ENCODE peak calls at places on chromosomes 2 and 18, in nine cellular contexts. U, P, Y, Q, X, C, R, E and D are unnamed samples.

GRCh38 chr2:216539791-216540241 is 41.2 kb downstream of the RPL37A start:
- DNase-seq in C (no peak), E (no peak), R (no peak), P (no peak), Q (peak), Y (no peak), X (no peak), U (peak), D (no peak)

GRCh38 chr2:144268036-144268678 is 251.8 kb downstream of the ZEB2 start:
- DNase-seq in P (no peak), E (no peak), Y (no peak), R (peak), U (no peak), X (no peak), Q (no peak), C (no peak), D (no peak)

GRCh38 chr18:47997338-47997780 is 66.9 kb upstream of the SMAD2 start:
- DNase-seq in Q (no peak), X (peak), U (no peak), P (no peak), C (no peak), Y (no peak), E (peak), R (peak), D (no peak)

GRCh38 chr18:73975266-73975665 is 172.4 kb downstream of the FBXO15 start:
- DNase-seq in Y (peak), X (no peak), R (no peak), U (no peak), C (no peak), P (peak), E (no peak), Q (no peak), D (peak)

GRCh38 chr2:64157792-64158191 is 13.6 kb upstream of the PELI1 start:
- DNase-seq in U (no peak), Y (no peak), E (peak), R (peak), X (no peak), C (no peak), Q (no peak), P (peak), D (no peak)

GRCh38 chr2:220365023-220365422 is 737.6 kb downstream of the SLC4A3 start:
- DNase-seq in R (peak), Y (peak), U (no peak), P (peak), C (no peak), E (no peak), Q (no peak), X (no peak), D (no peak)

GRCh38 chr2:7118606-7119503 is 201.6 kb downstream of the RNF144A start:
- DNase-seq in C (no peak), X (peak), E (no peak), R (peak), Q (no peak), P (peak), U (no peak), Y (no peak), D (no peak)

GRCh38 chr2:141379965-141380624 is 750.7 kb downstream of the LRP1B start:
- DNase-seq in C (no peak), X (no peak), P (no peak), R (no peak), Y (no peak), Q (no peak), E (no peak), U (no peak), D (no peak)

GRCh38 chr2:124585277-124585676 is 560.2 kb downstream of the CNTNAP5 start:
- DNase-seq in Q (no peak), P (no peak), R (no peak), X (no peak), E (no peak), U (no peak), C (no peak), Y (no peak), D (no peak)

GRCh38 chr2:215833531-215834162 is 179.7 kb downstream of the MREG start:
- DNase-seq in E (no peak), P (no peak), U (no peak), R (peak), Q (no peak), X (peak), Y (no peak), C (no peak), D (no peak)

GRCh38 chr2:12321886-12322285 is 394.9 kb upstream of the TRIB2 start:
- DNase-seq in Q (no peak), Y (no peak), X (no peak), C (no peak), U (no peak), P (peak), R (no peak), E (no peak), D (no peak)

GRCh38 chr18:68940754-68941153 is 142.9 kb downstream of the CCDC102B start:
- DNase-seq in E (no peak), C (no peak), X (no peak), U (no peak), P (no peak), Y (no peak), Q (no peak), R (no peak), D (no peak)

GRCh38 chr18:55833543-55833942 is 245.6 kb upstream of the TCF4 start:
- DNase-seq in R (peak), E (peak), P (peak), X (peak), U (no peak), Y (peak), Q (no peak), C (no peak), D (no peak)

GRCh38 chr2:235468978-235469694 is 24.7 kb upstream of the AGAP1 start:
- DNase-seq in X (peak), Q (peak), R (peak), P (peak), C (no peak), U (no peak), E (no peak), Y (peak), D (no peak)

GRCh38 chr2:212249451-212249850 is 289.2 kb downstream of the ERBB4 start:
- DNase-seq in E (no peak), Q (no peak), X (peak), R (peak), Y (peak), U (no peak), P (peak), C (no peak), D (no peak)

GRCh38 chr2:200369886-200370285 is 63.4 kb downstream of the SPATS2L start:
- DNase-seq in R (no peak), Q (no peak), E (peak), X (no peak), U (no peak), C (no peak), Y (no peak), P (no peak), D (no peak)

GRCh38 chr2:160432633-160433032 is 61.0 kb downstream of the RBMS1 start:
- DNase-seq in P (peak), U (no peak), E (peak), C (no peak), X (peak), Y (no peak), R (peak), Q (no peak), D (no peak)

GRCh38 chr2:85647823-85648526 is 20.0 kb downstream of the SFTPB start:
- DNase-seq in Y (no peak), E (no peak), Q (no peak), C (no peak), R (no peak), X (no peak), U (no peak), P (no peak), D (no peak)

GRCh38 chr2:43736637-43737036 is 37.2 kb upstream of the DYNC2LI1 start:
- DNase-seq in U (no peak), E (no peak), R (no peak), C (no peak), Y (no peak), P (no peak), Q (no peak), X (no peak), D (no peak)

GRCh38 chr2:43738257-43738656 is 35.6 kb upstream of the DYNC2LI1 start:
- DNase-seq in Y (no peak), X (no peak), U (no peak), P (no peak), C (no peak), Q (no peak), E (no peak), R (no peak), D (no peak)

GRCh38 chr2:43737855-43738254 is 36.0 kb upstream of the DYNC2LI1 start:
- DNase-seq in Y (no peak), X (no peak), C (no peak), Q (no peak), U (no peak), R (no peak), P (no peak), E (no peak), D (no peak)

GRCh38 chr2:43737097-43737854 is 36.6 kb upstream of the DYNC2LI1 start:
- DNase-seq in E (peak), Y (peak), U (no peak), X (peak), P (peak), R (peak), C (no peak), Q (no peak), D (no peak)
- H3K4me3 ChIP-seq in E (no peak), Y (no peak), U (no peak), X (no peak), P (no peak), R (no peak), C (no peak), Q (no peak), D (no peak)

DNA sequence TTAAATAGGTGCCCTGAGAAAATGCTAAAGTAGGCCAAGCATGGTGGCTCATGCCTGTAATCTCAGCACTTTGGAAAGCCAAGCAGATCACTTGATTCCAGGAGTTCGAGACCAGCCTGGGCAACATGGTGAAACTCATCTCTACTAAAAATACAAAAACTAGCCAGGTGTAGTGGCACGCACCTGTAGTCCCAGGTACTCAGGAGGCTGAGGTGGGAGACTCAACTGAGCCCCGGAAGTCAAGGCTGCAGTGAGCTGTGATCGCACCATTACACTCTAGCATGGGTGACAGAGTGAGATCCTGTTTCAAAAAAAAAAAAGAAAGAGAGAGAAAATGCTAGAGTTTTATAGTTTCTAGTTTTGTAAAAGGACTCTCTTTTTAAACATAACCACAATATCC is 12.0 kb downstream of the ANKRD44 start:
- DNase-seq in Y (no peak), Q (no peak), U (no peak), X (no peak), C (no peak), E (no peak), P (no peak), R (no peak), D (no peak)
- H3K4me3 ChIP-seq in Y (no peak), Q (no peak), U (no peak), X (no peak), C (no peak), E (no peak), P (no peak), R (no peak), D (no peak)

GRCh38 chr2:19607400-19607799 is 249.0 kb upstream of the OSR1 start:
- DNase-seq in E (no peak), R (peak), Y (no peak), X (no peak), U (no peak), C (no peak), P (peak), Q (no peak), D (no peak)
- H3K4me3 ChIP-seq in E (no peak), R (no peak), Y (no peak), X (no peak), U (no peak), C (no peak), P (no peak), Q (no peak), D (no peak)

GRCh38 chr2:233061007-233061590 is 957 bp downstream of the INPP5D start:
- DNase-seq in Q (no peak), R (no peak), Y (no peak), X (no peak), E (no peak), P (no peak), C (no peak), U (peak), D (no peak)
- H3K4me3 ChIP-seq in Q (peak), R (no peak), Y (no peak), X (no peak), E (no peak), P (no peak), C (peak), U (peak), D (peak)